ENCODE peak calls at places on chromosomes 6 and 20, in nine cellular contexts. D, U, A, C, H, E, L, X and W are unnamed samples.

GRCh38 chr20:52090036-52090435 is 101.5 kb downstream of the ZFP64 start:
- DNase-seq in X (no peak), U (no peak), C (no peak), H (no peak), E (no peak), A (no peak), D (no peak), L (no peak), W (no peak)

GRCh38 chr6:160240691-160241084 is 17.9 kb downstream of the SLC22A2 start:
- DNase-seq in C (no peak), E (no peak), D (no peak), U (no peak), H (no peak), A (no peak), L (no peak), X (no peak), W (no peak)

GRCh38 chr20:3557237-3557636 is 86.4 kb downstream of the ATRN start:
- DNase-seq in C (no peak), H (no peak), X (no peak), L (no peak), A (no peak), U (no peak), D (no peak), E (no peak), W (no peak)

GRCh38 chr20:45470939-45471338 is 1.4 kb downstream of the WFDC2 start:
- DNase-seq in D (no peak), H (no peak), E (no peak), A (peak), X (no peak), L (no peak), C (no peak), U (no peak), W (no peak)

GRCh38 chr20:61901421-61902212 is 164.1 kb downstream of the TAF4 start:
- DNase-seq in E (no peak), U (no peak), H (no peak), L (no peak), X (no peak), C (no peak), D (no peak), A (peak), W (peak)

GRCh38 chr20:20215976-20216727 is 151.8 kb upstream of the INSM1 start:
- DNase-seq in A (peak), D (no peak), C (no peak), X (peak), U (no peak), L (no peak), H (no peak), E (no peak), W (peak)

GRCh38 chr6:21780144-21780543 is 186.6 kb downstream of the SOX4 start:
- DNase-seq in E (no peak), D (no peak), U (no peak), H (no peak), L (no peak), A (no peak), C (no peak), X (no peak), W (no peak)

GRCh38 chr6:26570027-26570809 is 26.5 kb upstream of the ABT1 start:
- DNase-seq in L (no peak), E (no peak), H (no peak), U (no peak), X (no peak), A (no peak), C (no peak), D (no peak), W (no peak)

GRCh38 chr6:22306741-22307466 is 10.1 kb upstream of the PRL start:
- DNase-seq in H (peak), A (no peak), E (no peak), L (no peak), D (no peak), U (no peak), X (no peak), C (no peak), W (no peak)

GRCh38 chr6:12440981-12441380 is 150.8 kb downstream of the EDN1 start:
- DNase-seq in A (no peak), E (no peak), H (peak), X (no peak), L (no peak), U (no peak), C (no peak), D (no peak), W (no peak)

GRCh38 chr6:96631248-96631647 is 68.3 kb downstream of the FHL5 start:
- DNase-seq in D (no peak), X (no peak), A (no peak), H (no peak), L (no peak), E (no peak), C (no peak), U (no peak), W (no peak)

GRCh38 chr6:82773061-82773717 is 292.5 kb downstream of the UBE3D start:
- DNase-seq in A (no peak), E (no peak), X (no peak), L (no peak), D (no peak), H (no peak), C (no peak), U (no peak), W (no peak)

GRCh38 chr20:25054995-25055629 is 2.8 kb downstream of the ACSS1 start:
- DNase-seq in D (peak), L (no peak), C (no peak), A (no peak), X (no peak), H (peak), E (no peak), U (no peak), W (no peak)

GRCh38 chr6:5292154-5292553 is 30.8 kb downstream of the FARS2 start:
- DNase-seq in C (no peak), X (no peak), U (no peak), E (no peak), H (no peak), D (no peak), A (no peak), L (no peak), W (no peak)

GRCh38 chr6:159305159-159305558 is 136.0 kb downstream of the FNDC1 start:
- DNase-seq in X (no peak), L (no peak), U (no peak), E (no peak), D (no peak), C (no peak), H (no peak), A (no peak), W (no peak)

GRCh38 chr20:63863021-63863797 is 1.9 kb upstream of the TPD52L2 start:
- DNase-seq in C (no peak), L (no peak), A (no peak), H (no peak), U (no peak), X (no peak), D (no peak), E (no peak), W (no peak)

GRCh38 chr6:85354761-85355618 is 94.9 kb upstream of the NT5E start:
- DNase-seq in A (peak), L (peak), C (no peak), D (peak), H (peak), X (peak), E (peak), U (peak), W (peak)

GRCh38 chr6:77092971-77093370 is 370.3 kb downstream of the HTR1B start:
- DNase-seq in L (no peak), U (no peak), E (no peak), H (no peak), X (no peak), A (no peak), C (no peak), D (no peak), W (no peak)

GRCh38 chr6:137497722-137498463 is 3.7 kb upstream of the OLIG3 start:
- DNase-seq in U (no peak), C (no peak), L (no peak), H (no peak), D (no peak), A (peak), X (no peak), E (peak), W (no peak)

GRCh38 chr20:50111829-50112495 is 988 bp downstream of the UBE2V1 start:
- DNase-seq in A (peak), H (no peak), L (no peak), U (no peak), X (no peak), D (no peak), C (no peak), E (no peak), W (no peak)

GRCh38 chr20:49396230-49396629 is 86.2 kb downstream of the KCNB1 start:
- DNase-seq in E (no peak), L (no peak), X (no peak), U (no peak), D (no peak), C (no peak), H (no peak), A (no peak), W (no peak)

GRCh38 chr6:44681782-44682181 is 294.3 kb downstream of the CDC5L start:
- DNase-seq in H (no peak), C (no peak), E (no peak), D (peak), A (no peak), X (no peak), U (no peak), L (no peak), W (no peak)

GRCh38 chr6:167116109-167116837 is 6.6 kb upstream of the CCR6 start:
- DNase-seq in X (no peak), D (peak), C (no peak), A (no peak), H (peak), U (no peak), L (no peak), E (no peak), W (no peak)

GRCh38 chr6:169780571-169781091 is 29.2 kb downstream of the ERMARD start:
- DNase-seq in C (no peak), A (no peak), H (peak), L (no peak), D (no peak), X (no peak), E (no peak), U (no peak), W (no peak)

GRCh38 chr20:39263076-39263475 is 300.9 kb downstream of the DHX35 start:
- DNase-seq in U (no peak), C (no peak), A (no peak), X (no peak), E (no peak), L (no peak), D (no peak), H (peak), W (no peak)

GRCh38 chr6:52512199-52512598 is 64.7 kb downstream of the TRAM2 start:
- DNase-seq in E (no peak), C (no peak), X (no peak), D (peak), U (peak), L (no peak), A (no peak), H (peak), W (no peak)

GRCh38 chr6:96162711-96163120 is 146.9 kb downstream of the FUT9 start:
- DNase-seq in U (no peak), D (no peak), L (no peak), E (peak), H (no peak), A (no peak), X (no peak), C (no peak), W (no peak)

GRCh38 chr6:108594640-108595039 is 33.9 kb downstream of the FOXO3 start:
- DNase-seq in L (no peak), U (no peak), A (no peak), H (peak), X (no peak), C (no peak), E (no peak), D (no peak), W (no peak)

GRCh38 chr6:111260570-111261298 is 173.4 kb downstream of the SLC16A10 start:
- DNase-seq in L (no peak), X (no peak), D (no peak), U (no peak), E (no peak), H (peak), A (no peak), C (no peak), W (no peak)